ENCODE peak calls at places on chromosome 11, in four cellular contexts. M, O, T and Q are unnamed samples.

GRCh38 chr11:65373839-65374580 is 8.4 kb downstream of the SLC25A45 start:
- DNase-seq in M (no peak), T (no peak), O (no peak), Q (no peak)

GRCh38 chr11:47572715-47573255 is 6.0 kb downstream of the KBTBD4 start:
- DNase-seq in T (peak; percentile 44), M (no peak), O (no peak), Q (no peak)

GRCh38 chr11:68148882-68149281 is 27.7 kb upstream of the CHKA start:
- DNase-seq in T (no peak), M (no peak), O (no peak), Q (no peak)

GRCh38 chr11:57900315-57900714 is 123.4 kb upstream of the OR9Q1 start:
- DNase-seq in T (no peak), M (no peak), O (no peak), Q (no peak)

GRCh38 chr11:103903005-103903404 is 133.4 kb upstream of the DDI1 start:
- DNase-seq in T (no peak), O (no peak), M (no peak), Q (no peak)

GRCh38 chr11:67470337-67471002 is 1.4 kb upstream of the TMEM134 start:
- DNase-seq in M (no peak), O (no peak), T (no peak), Q (no peak)

GRCh38 chr11:1240771-1241170 is 17.9 kb downstream of the MUC5B start:
- DNase-seq in M (no peak), T (no peak), O (no peak), Q (no peak)

GRCh38 chr11:11532574-11532973 is 89.2 kb downstream of the GALNT18 start:
- DNase-seq in T (no peak), M (no peak), O (no peak), Q (no peak)

GRCh38 chr11:76800466-76801200 is 17.5 kb downstream of the TSKU start:
- DNase-seq in M (no peak), O (no peak), T (peak; percentile 26), Q (no peak)

GRCh38 chr11:132158091-132158490 is 787.7 kb downstream of the NTM start:
- DNase-seq in O (no peak), T (no peak), M (no peak), Q (no peak)